ENCODE peak calls at places on chromosomes 13 and 19, in nine cellular contexts. L is Peyer's patch; A is upper lobe of left lung; Y is uterus; V is esophagus squamous epithelium; O is K562; B is tibial nerve; S is heart right ventricle; P is naive thymus-derived CD4-positive, alpha-beta T cell. G is an unnamed sample. For H3K4me1 and H3K36me3, the result is how much of the 10 kb centered on the place peaks cover.

GRCh38 chr13:30396434-30397075 is 25.7 kb upstream of the UBE2L5 start:
- DNase-seq in L (no peak), A (no peak), Y (no peak), V (no peak), O (no peak), B (no peak), S (no peak), P (no peak), G (no peak)

GRCh38 chr19:2097330-2098327 is 914 bp downstream of the IZUMO4 start:
- DNase-seq in L (no peak), A (no peak), Y (peak), V (no peak), O (no peak), B (no peak), S (no peak), P (no peak), G (peak)

GRCh38 chr19:12789098-12789903 is 2.0 kb upstream of the JUNB start:
- DNase-seq in L (no peak), A (no peak), Y (peak), V (no peak), O (no peak), B (no peak), S (peak), P (peak), G (no peak)

GRCh38 chr13:23956106-23956505 is 58.8 kb upstream of the C1QTNF9B start:
- DNase-seq in L (no peak), A (no peak), Y (no peak), V (no peak), O (no peak), B (no peak), S (no peak), P (no peak), G (no peak)

GRCh38 chr19:11191273-11191755 is 6.0 kb downstream of the KANK2 start:
- DNase-seq in L (no peak), A (peak), Y (peak), V (no peak), O (peak), B (peak), S (peak), P (no peak), G (no peak)

GRCh38 chr19:46728208-46728607 is 11.3 kb upstream of the PRKD2 start:
- DNase-seq in L (no peak), A (no peak), Y (no peak), V (no peak), O (no peak), B (no peak), S (peak), P (no peak), G (no peak)

GRCh38 chr19:45632468-45633196 is 6.6 kb downstream of the EML2 start:
- DNase-seq in L (no peak), A (peak), Y (peak), V (no peak), O (peak), B (peak), S (peak), P (peak), G (no peak)

GRCh38 chr13:105804561-105805190 is 730.8 kb downstream of the EFNB2 start:
- DNase-seq in L (no peak), A (no peak), Y (no peak), V (no peak), O (no peak), B (no peak), S (peak), P (no peak), G (no peak)

GRCh38 chr19:2663920-2664571 is 38.4 kb downstream of the GNG7 start:
- DNase-seq in L (peak), A (no peak), Y (no peak), V (no peak), O (peak), B (no peak), S (peak), P (no peak), G (no peak)

DNA sequence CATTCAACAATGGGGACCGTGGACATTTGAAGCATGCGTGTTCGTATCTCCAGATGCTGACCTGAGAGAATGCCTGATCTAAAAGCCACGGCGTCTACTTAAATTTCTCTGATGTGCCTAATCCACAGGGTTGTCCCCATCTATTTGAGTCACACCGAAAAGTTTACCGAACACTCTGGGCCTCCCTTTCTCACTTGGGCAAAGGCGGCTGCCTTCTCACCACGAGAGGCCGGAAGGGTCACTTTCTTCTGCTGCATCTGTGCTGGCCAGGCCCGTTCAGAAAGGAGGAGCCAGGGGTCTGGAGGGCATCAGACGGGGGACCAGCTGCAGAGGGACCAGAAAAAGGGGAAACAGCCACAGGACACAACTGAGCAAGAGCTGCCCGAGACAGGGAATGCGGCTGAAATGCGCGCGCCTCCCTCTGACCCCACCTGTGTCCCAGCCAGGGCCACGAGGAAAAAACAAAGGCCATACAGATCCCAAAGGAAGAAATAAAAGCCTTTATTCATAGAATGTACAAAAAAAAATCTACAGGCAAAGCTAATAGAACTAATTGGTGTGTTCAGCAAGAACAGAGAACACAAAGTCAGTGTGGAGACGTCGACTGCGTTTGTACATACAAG is 71.3 kb upstream of the C13orf46 start:
- DNase-seq in L (no peak), A (no peak), Y (no peak), V (no peak), O (no peak), B (no peak), S (no peak), P (no peak), G (no peak)
- H3K4me1 ChIP-seq in L (under half), A (under half), Y (under half), V (under half), O (under half), B (under half), S (under half), P (under half), G (under half)

GRCh38 chr19:41754596-41754995 is 734 bp upstream of the CEACAM6 start:
- DNase-seq in L (no peak), A (peak), Y (no peak), V (no peak), O (no peak), B (no peak), S (no peak), P (no peak), G (no peak)

GRCh38 chr19:41753936-41754529 is 1.3 kb upstream of the CEACAM6 start:
- DNase-seq in L (peak), A (peak), Y (no peak), V (no peak), O (peak), B (peak), S (peak), P (peak), G (peak)

GRCh38 chr19:41758846-41759245 is 3.5 kb downstream of the CEACAM6 start:
- DNase-seq in L (no peak), A (no peak), Y (no peak), V (no peak), O (no peak), B (no peak), S (no peak), P (no peak), G (no peak)

GRCh38 chr19:41753159-41753558 is 2.2 kb upstream of the CEACAM6 start:
- DNase-seq in L (peak), A (peak), Y (no peak), V (no peak), O (peak), B (peak), S (no peak), P (peak), G (peak)

DNA sequence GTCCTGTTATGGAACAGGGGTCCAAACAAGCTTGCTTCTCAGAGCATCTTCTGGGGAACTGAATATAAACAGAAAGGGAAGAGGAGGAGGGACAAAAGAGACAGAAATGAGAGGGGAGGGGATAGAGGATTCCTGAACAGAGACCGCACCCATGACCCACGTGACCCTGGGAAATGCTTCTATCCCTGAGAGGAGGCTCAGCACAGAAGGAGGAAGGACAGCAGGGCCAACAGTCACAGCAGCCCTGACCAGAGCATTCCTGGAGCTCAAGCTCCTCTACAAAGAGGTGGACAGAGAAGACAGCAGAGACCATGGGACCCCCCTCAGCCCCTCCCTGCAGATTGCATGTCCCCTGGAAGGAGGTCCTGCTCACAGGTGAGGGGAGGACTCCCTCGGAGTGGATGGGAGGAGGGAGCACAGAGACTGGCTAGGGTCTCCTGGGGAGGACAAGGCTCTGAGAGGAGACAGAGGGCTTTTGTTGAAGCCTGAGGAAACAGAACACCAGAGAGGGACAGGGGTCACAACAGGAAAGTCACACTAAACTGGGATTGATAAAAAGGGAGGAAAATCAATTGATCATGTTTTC is at the start of gene CEACAM6:
- DNase-seq in L (no peak), A (peak), Y (no peak), V (no peak), O (no peak), B (no peak), S (no peak), P (no peak), G (no peak)
- H3K27ac ChIP-seq in L (no peak), A (peak), Y (no peak), V (peak), O (no peak), B (no peak), S (no peak), P (no peak), G (no peak)

DNA sequence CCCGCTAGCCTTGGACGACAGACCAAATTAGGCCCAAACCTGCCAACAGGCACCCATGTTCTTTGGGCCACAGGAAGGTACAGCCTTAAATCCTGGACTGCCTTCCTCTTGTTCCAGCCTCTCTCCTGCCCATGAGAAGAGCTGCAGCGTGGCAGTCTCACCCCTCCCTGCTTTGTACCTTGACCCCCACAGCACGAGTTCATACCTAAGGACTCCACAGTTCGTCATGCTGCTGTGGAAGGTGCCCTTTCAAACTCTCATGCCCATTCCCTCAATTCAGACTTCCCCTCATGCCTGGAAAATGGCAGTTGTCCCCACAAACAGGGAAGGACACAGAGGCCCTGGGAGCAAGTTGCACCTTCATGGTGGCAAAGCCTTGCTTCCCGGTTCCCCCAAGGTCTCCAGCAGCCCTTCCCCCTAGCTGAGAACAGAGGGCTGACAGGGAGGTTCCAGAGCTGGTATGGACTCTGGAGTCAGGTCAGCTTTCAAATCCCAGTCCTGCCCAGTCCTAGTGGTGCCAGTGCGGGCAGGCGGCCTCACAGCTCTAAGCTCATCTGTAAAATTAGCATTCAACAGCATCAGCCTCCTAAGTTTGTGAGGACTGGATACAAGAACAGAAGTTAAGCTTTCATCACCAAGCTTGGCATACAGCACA is 8.6 kb downstream of the GSK3A start:
- DNase-seq in L (no peak), A (no peak), Y (no peak), V (no peak), O (no peak), B (no peak), S (no peak), P (no peak), G (no peak)
- H3K36me3 ChIP-seq in L (under half), A (half or more), Y (under half), V (half or more), O (half or more), B (under half), S (under half), P (under half), G (half or more)

DNA sequence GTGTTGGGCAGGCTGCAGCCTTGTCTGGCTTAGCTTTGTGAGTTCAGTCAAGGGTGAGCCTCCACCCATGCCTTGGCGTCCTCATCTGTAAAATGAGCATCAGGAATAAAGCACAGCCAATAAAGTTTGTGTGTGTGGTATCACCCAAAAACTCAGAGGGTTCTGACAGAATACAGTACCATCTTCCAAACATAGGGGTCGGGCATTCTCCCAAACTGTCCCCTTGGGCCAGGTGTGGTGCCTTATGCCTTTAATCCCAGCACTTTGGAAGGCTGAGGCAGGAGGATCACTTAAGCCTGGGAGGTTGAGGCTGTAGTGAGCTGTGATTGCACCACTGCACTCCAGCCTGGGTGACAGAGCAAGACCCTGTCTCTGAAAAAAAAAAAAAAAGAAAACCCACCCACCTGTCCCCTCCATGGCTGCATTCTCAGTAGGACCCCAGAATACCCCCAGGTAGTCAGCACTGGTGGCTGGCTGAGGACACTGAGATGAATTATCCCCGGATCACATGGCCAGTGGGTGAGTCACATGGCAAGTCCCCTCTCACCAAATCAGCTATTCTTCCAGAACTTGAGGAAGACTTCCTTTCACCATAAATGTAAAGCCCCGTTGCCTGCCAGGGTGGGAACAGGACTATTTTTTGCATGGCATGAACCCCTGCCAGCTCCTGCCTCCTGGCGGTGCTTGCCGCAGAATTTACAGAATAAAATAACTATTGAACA is 18.6 kb downstream of the POP4 start:
- DNase-seq in L (no peak), A (no peak), Y (no peak), V (no peak), O (no peak), B (no peak), S (no peak), P (no peak), G (no peak)
- H3K4me1 ChIP-seq in L (under half), A (under half), Y (under half), V (under half), O (under half), B (under half), S (under half), P (under half), G (under half)

DNA sequence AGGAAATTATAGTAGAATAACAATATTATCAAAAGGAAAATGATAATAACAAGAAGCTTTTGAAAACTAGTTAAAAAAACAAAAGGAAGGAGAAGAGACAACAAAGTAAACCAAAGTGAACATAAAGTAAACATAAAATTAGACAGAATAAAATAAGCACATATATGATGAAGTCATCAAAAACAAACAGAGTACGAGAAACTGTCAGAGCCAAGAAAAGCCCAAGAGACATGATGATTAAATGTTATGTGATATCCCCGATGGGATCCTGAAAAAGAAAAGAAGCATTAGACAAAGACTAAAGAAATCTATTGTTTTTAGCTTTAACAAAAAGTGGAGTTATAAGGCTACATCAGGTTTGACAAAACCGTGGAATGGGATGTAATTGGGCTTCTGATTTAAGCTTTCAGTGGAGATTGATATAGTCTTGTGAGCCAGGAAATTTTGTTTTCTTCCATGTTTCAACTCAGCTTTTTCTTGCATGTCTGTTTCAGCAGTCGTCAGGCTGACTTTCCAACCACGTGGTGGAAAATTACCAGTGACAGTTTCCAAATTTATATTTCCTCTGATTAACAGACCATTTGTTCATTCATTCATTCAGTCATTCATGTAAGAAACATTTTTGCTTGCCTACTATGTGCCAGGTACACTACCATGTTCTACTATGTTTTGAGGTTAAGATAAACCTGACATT is 64.9 kb downstream of the KL start:
- DNase-seq in L (no peak), A (no peak), Y (no peak), V (no peak), O (no peak), B (no peak), S (no peak), P (no peak), G (no peak)
- H3K27ac ChIP-seq in L (no peak), A (no peak), Y (no peak), V (no peak), O (no peak), B (no peak), S (no peak), P (no peak), G (no peak)

GRCh38 chr19:18566953-18567352 is 4.7 kb upstream of the UBA52 start:
- DNase-seq in L (no peak), A (no peak), Y (no peak), V (no peak), O (no peak), B (no peak), S (no peak), P (no peak), G (no peak)
- H3K36me3 ChIP-seq in L (under half), A (half or more), Y (under half), V (under half), O (half or more), B (under half), S (under half), P (under half), G (half or more)

GRCh38 chr19:16626796-16627193 is 1.2 kb downstream of the MED26 start:
- DNase-seq in L (no peak), A (no peak), Y (no peak), V (no peak), O (peak), B (no peak), S (no peak), P (peak), G (no peak)
- H3K4me1 ChIP-seq in L (under half), A (half or more), Y (under half), V (under half), O (under half), B (under half), S (half or more), P (under half), G (under half)

DNA sequence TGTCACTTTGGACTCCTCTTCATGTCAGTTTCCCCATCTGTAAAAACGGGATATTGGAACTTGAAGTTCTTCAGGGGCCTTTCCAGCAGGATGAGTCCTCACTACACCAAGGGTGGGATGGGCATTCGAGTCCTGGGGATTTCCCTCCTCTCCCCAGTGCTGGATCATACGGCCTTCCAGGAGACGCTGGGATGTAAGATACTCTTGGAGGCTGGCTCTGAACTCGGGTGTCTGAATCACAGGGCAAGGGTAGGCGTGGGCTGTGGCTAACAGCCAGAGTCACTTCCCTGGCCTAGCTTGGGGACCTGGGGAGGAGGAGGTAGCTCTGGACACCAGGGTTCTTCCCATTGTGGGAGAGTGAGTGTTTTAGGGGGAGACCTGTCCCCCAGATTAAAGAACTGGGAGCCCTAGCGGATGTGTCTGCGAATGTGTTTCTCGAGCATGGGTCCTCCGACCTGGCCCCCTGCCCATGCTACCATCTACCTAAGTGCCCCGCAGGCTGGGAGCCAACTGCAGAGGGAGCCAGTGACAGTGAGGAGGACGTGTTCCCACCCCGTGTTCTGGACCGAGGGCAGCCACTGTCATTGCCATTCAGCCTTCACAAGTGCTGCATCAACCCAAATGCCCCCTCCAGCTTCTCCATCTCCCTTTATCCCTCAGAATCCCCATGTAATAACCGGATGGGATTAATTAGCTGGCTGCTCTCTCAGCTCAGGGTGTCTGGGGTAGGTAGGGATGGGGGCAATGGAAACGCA is 2.4 kb upstream of the CYTH2 start:
- DNase-seq in L (no peak), A (no peak), Y (no peak), V (no peak), O (no peak), B (no peak), S (no peak), P (no peak), G (no peak)
- H3K27ac ChIP-seq in L (no peak), A (no peak), Y (no peak), V (no peak), O (no peak), B (no peak), S (no peak), P (no peak), G (no peak)

DNA sequence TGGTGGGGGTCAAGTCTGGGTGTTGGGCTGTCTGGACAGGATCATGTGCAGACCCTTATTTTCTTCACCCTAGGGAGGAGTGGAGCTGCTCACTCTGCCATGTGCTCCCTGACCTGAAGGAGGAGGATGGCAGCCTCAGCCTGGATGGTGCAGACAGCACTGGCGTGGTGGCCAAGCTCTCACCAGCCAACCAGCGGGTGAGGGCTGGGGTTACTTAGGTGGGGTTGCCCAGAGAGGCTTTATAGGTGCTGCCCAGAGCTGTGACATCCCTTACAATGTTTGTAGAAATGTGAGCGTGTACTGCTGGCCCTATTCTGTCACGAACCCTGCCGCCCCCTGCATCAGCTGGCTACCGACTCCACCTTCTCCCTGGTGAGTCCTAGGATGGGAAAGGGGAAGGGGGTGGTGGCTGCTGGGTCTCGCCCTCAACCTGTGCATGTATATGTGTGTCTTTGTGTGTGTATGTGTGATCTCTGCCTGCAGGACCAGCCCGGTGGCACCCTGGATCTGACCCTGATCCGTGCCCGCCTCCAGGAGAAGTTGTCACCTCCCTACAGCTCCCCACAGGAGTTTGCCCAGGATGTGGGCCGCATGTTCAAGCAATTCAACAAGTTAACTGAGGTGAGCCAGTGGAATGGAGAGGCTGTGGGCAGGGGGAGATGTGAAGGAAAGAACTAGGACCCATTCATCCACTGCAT is 5.1 kb downstream of the CHMP2A start:
- DNase-seq in L (no peak), A (no peak), Y (no peak), V (no peak), O (no peak), B (no peak), S (no peak), P (peak), G (no peak)
- H3K36me3 ChIP-seq in L (under half), A (half or more), Y (under half), V (half or more), O (half or more), B (under half), S (under half), P (under half), G (under half)